ENCODE peak calls at places on chromosomes 3 and 15, in seven cellular contexts. H, O, E, Q, U, A and T are unnamed samples.

GRCh38 chr15:61702224-61703120 is 357.8 kb downstream of the VPS13C start:
- DNase-seq in H (peak), O (no peak), E (no peak), Q (peak), U (no peak), A (no peak), T (peak)

GRCh38 chr3:151592287-151592686 is 131.4 kb upstream of the IGSF10 start:
- DNase-seq in H (no peak), O (no peak), E (no peak), Q (no peak), U (no peak), A (no peak), T (peak)

GRCh38 chr15:60727661-60728060 is 248.7 kb upstream of the ICE2 start:
- DNase-seq in H (no peak), O (no peak), E (no peak), Q (no peak), U (no peak), A (no peak), T (no peak)

GRCh38 chr3:69212411-69213160 is 90.2 kb upstream of the LMOD3 start:
- DNase-seq in H (no peak), O (peak), E (peak), Q (no peak), U (no peak), A (peak), T (no peak)

GRCh38 chr3:21159565-21159950 is 591.5 kb downstream of the ZNF385D start:
- DNase-seq in H (no peak), O (no peak), E (no peak), Q (no peak), U (no peak), A (no peak), T (no peak)

GRCh38 chr15:36230741-36231140 is 348.7 kb upstream of the CDIN1 start:
- DNase-seq in H (no peak), O (peak), E (peak), Q (no peak), U (no peak), A (no peak), T (no peak)

GRCh38 chr3:182920515-182921084 is 59.7 kb downstream of the DCUN1D1 start:
- DNase-seq in H (peak), O (no peak), E (no peak), Q (peak), U (no peak), A (peak), T (peak)

GRCh38 chr3:181134873-181135272 is 145.3 kb upstream of the DNAJC19 start:
- DNase-seq in H (no peak), O (no peak), E (no peak), Q (no peak), U (no peak), A (no peak), T (no peak)

GRCh38 chr15:74430510-74430951 is 3.2 kb downstream of the SEMA7A start:
- DNase-seq in H (no peak), O (no peak), E (no peak), Q (no peak), U (no peak), A (no peak), T (no peak)

GRCh38 chr3:42547401-42547945 is 34.3 kb downstream of the SEC22C start:
- DNase-seq in H (peak), O (peak), E (peak), Q (peak), U (peak), A (peak), T (peak)

GRCh38 chr15:89817701-89818280 is 3.1 kb upstream of the ANPEP start:
- DNase-seq in H (no peak), O (peak), E (no peak), Q (no peak), U (no peak), A (no peak), T (no peak)
- H2AK5ac ChIP-seq in H (no peak), O (no peak), E (no peak), Q (no peak), U (no peak), A (no peak), T (no peak)

DNA sequence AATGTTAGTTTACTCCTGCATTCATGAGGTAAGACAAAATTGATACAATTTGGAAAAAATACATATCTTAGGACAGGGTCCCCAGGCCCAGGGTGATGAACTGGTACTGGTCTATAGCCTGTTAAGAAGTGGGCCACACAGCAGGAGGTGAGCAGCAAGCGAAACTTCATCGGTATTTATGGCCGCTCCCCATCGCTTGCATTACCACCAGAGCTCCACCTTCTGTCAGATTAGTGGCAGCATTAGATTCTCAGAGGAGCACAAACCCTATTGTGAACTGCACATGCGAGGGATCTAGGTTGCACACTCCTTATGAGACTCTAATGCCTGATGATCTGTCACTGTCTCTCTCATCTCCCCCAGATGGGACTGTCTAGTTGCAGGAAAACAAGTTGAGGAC is 880.6 kb downstream of the MCTP2 start:
- DNase-seq in H (no peak), O (no peak), E (no peak), Q (no peak), U (no peak), A (no peak), T (no peak)
- H3K18ac ChIP-seq in H (no peak), O (no peak), E (no peak), Q (no peak), U (no peak), A (no peak), T (no peak)

DNA sequence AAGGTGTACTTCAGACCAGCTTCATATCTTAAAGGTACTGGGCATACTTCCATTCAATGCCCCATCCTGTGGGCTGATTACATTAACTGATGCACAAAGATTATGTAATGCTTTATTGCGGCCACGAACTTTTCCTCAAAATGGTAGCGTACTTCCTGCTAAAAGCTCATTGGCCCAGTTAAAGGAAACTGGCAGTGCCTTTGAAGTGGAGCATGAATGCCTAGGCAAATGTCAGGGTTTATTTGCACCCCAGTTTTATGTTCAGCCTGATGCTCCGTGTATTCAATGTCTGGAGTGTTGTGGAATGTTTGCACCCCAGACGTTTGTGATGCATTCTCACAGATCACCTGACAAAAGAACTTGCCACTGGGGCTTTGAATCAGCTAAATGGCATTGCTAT is 3.4 kb downstream of the SKIL start:
- DNase-seq in H (no peak), O (peak), E (no peak), Q (no peak), U (no peak), A (no peak), T (peak)
- H3K9ac ChIP-seq in H (peak), O (no peak), E (no peak), Q (no peak), U (no peak), A (no peak), T (peak)

DNA sequence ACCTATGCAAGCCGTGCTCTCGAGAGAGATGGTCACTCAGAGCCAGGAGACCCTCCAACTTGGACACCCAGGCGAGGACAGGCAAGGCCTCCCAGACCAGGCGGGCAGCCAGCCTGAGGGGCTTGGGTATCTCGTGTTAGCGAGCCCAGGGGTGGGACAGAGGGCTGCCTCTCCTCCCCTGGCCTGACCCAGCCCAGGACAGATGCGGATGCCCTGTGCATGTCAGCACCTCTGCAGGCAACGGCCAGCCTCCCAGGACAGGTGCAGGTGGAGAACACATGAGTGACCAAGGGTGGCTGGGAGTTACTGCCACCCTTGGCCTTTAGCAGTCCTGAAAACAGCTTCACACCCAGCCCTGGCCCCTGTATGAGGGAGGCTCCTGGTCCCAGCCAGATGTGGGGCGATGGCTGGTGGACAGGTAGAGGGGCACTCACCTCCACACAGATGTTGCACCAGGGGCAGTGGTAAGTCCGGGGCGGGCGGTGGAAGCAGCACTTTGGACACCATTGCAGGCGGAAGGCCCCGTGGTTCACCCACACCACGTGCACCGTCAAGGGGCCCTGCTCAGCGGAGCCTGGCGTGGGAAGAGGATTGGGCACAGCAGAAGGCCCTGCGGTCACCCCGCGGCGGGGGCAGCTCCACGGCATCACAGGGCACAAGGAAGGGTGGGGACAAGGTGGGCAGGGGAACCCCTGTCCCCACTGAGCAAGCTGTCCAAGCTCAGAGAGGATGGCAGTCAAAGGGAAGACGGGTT is 2.1 kb downstream of the ZDHHC19 start:
- DNase-seq in H (no peak), O (no peak), E (no peak), Q (no peak), U (no peak), A (no peak), T (no peak)
- H2AK5ac ChIP-seq in H (no peak), O (no peak), E (no peak), Q (no peak), U (peak), A (no peak), T (no peak)